ENCODE peak calls at places on chromosomes 3 and 15, in seven cellular contexts. Q, P, W, O, B, Z and N are unnamed samples.

GRCh38 chr15:48285329-48286214 is 45.7 kb upstream of the DUT start:
- DNase-seq in Q (peak; percentile 90), O (peak; percentile 93), W (peak; percentile 89), B (peak; percentile 29), Z (peak; percentile 74), P (peak; percentile 69), N (no peak)

GRCh38 chr15:82540984-82541431 is 751 bp upstream of the RPS17 start:
- DNase-seq in O (peak; percentile 23), Q (no peak), Z (peak; percentile 14), B (peak; percentile 35), W (no peak), P (no peak), N (peak; percentile 67)

GRCh38 chr15:76799760-76800159 is 105.4 kb downstream of the SCAPER start:
- DNase-seq in P (no peak), B (no peak), Q (no peak), O (no peak), W (peak; percentile 50), Z (peak; percentile 55), N (no peak)

GRCh38 chr3:43178891-43179366 is 73.0 kb upstream of the POMGNT2 start:
- DNase-seq in P (no peak), B (no peak), W (peak; percentile 99), O (peak; percentile 82), Z (no peak), Q (peak; percentile 83), N (no peak)

GRCh38 chr15:56965614-56966013 is 47.2 kb downstream of the TCF12 start:
- DNase-seq in Z (no peak), Q (no peak), O (no peak), W (no peak), B (no peak), P (no peak), N (no peak)

GRCh38 chr3:58164916-58165821 is 45.6 kb downstream of the DNASE1L3 start:
- DNase-seq in Q (no peak), B (peak; percentile 63), W (no peak), Z (peak; percentile 78), O (no peak), P (no peak), N (no peak)

GRCh38 chr3:25448750-25449684 is 21.0 kb downstream of the RARB start:
- DNase-seq in B (peak; percentile 96), Q (peak; percentile 69), Z (peak; percentile 82), O (peak; percentile 87), W (no peak), P (peak; percentile 92), N (peak; percentile 86)

GRCh38 chr3:194384569-194385001 is 14.5 kb downstream of the GP5 start:
- DNase-seq in O (no peak), Z (no peak), Q (no peak), B (no peak), P (peak; percentile 32), W (no peak), N (peak; percentile 40)

GRCh38 chr3:25097023-25097422 is 331.0 kb upstream of the RARB start:
- DNase-seq in P (no peak), W (no peak), B (peak; percentile 13), O (no peak), Z (peak; percentile 14), Q (no peak), N (no peak)

GRCh38 chr3:25696019-25696418 is 31.3 kb upstream of the TOP2B start:
- DNase-seq in W (no peak), O (no peak), Q (no peak), B (no peak), P (no peak), Z (no peak), N (peak; percentile 65)

GRCh38 chr3:40908612-40909011 is 290.7 kb upstream of the CTNNB1 start:
- DNase-seq in O (no peak), W (no peak), B (no peak), P (no peak), Z (no peak), Q (no peak), N (no peak)

GRCh38 chr3:186280737-186281136 is 81.3 kb downstream of the DGKG start:
- DNase-seq in Q (no peak), W (no peak), P (no peak), O (no peak), Z (no peak), B (no peak), N (no peak)

GRCh38 chr15:49706805-49707204 is 86.0 kb downstream of the DTWD1 start:
- DNase-seq in P (no peak), Z (no peak), B (no peak), W (no peak), Q (no peak), O (no peak), N (no peak)

GRCh38 chr3:117277816-117278215 is 568.2 kb downstream of the TUSC7 start:
- DNase-seq in W (no peak), Q (no peak), Z (no peak), P (no peak), O (no peak), B (no peak), N (no peak)

GRCh38 chr15:85623648-85624047 is 171.1 kb downstream of the KLHL25 start:
- DNase-seq in Z (peak; percentile 57), Q (no peak), P (no peak), O (no peak), W (peak; percentile 10), B (no peak), N (no peak)

GRCh38 chr15:85620321-85621044 is 174.2 kb downstream of the KLHL25 start:
- DNase-seq in O (no peak), Z (peak; percentile 84), Q (peak; percentile 54), P (no peak), B (no peak), W (no peak), N (no peak)

GRCh38 chr15:85622432-85622831 is 172.3 kb downstream of the KLHL25 start:
- DNase-seq in W (no peak), Q (no peak), Z (peak; percentile 88), P (no peak), B (no peak), O (no peak), N (no peak)

GRCh38 chr15:85618956-85619491 is 175.7 kb downstream of the KLHL25 start:
- DNase-seq in W (no peak), P (peak; percentile 92), Q (peak; percentile 96), B (no peak), Z (peak; percentile 98), O (peak; percentile 42), N (peak; percentile 70)

DNA sequence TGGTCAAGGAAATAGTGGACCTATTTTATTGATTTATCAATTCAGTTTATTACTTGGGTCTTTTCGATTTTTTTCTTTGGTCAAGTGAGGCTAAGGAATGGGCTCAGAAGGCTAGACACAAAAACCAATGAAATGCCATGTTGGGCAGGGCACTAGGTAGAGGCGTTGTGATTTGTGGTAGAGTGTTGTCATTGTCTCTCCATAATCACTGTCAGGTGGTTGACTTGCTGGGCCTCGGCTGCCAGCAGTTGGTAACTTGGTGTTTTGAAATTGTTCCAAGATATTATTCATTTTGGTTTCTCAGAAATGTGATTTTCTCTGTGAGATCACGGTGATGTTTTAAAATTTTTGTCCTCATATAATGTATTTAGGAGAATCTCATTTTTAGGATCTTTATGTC is 173.6 kb downstream of the KLHL25 start:
- DNase-seq in P (no peak), Q (no peak), B (no peak), Z (peak; percentile 45), W (no peak), O (no peak), N (no peak)
- H3K4me1 ChIP-seq in P (peaks cover 41% of the 10 kb centered on the region), Q (peaks cover 49% of the 10 kb centered on the region), B (peaks cover 47% of the 10 kb centered on the region), Z (peaks cover 64% of the 10 kb centered on the region), W (no peaks in the 10 kb centered on the region), O (peaks cover 16% of the 10 kb centered on the region), N (peaks cover 95% of the 10 kb centered on the region)

GRCh38 chr3:27324695-27325094 is 44.5 kb downstream of the NEK10 start:
- DNase-seq in Z (no peak), O (no peak), W (peak; percentile 27), B (no peak), P (no peak), Q (no peak), N (no peak)

GRCh38 chr3:27319847-27320526 is 49.2 kb downstream of the NEK10 start:
- DNase-seq in Z (no peak), P (peak; percentile 72), O (peak; percentile 28), Q (no peak), W (no peak), B (no peak), N (no peak)

GRCh38 chr3:27322634-27323033 is 46.5 kb downstream of the NEK10 start:
- DNase-seq in P (no peak), B (no peak), W (no peak), Z (no peak), O (no peak), Q (no peak), N (no peak)

GRCh38 chr3:27325419-27325818 is 43.8 kb downstream of the NEK10 start:
- DNase-seq in W (no peak), O (no peak), Z (no peak), P (no peak), Q (no peak), B (no peak), N (no peak)

DNA sequence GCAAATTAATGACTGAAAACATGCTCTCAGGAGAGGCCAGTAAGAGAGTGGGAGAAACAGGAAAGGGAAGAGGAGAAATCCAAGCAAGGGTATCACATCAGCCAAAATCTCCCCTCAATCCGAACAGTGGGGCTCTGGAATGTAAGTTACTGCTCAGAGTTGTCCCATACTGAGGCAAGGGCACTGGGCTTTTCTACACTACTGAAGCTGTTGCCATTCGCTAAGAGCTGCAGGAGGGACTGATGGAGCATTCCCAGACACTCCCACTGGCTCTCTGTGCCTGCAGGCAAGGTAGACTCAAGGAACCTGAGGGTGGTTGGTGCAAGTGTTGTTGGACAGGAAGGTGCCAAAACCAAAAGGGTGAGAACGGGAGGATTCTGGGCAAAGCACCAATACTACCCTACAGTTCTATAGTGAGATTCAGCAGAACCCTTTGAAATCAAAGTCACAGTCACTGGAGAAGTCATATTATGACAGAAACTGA is 46.1 kb downstream of the NEK10 start:
- DNase-seq in W (no peak), P (no peak), B (no peak), Q (no peak), O (no peak), Z (no peak), N (no peak)
- TF ChIP-seq CTCF in W (no peak), P (no peak), B (no peak), Q (no peak), O (no peak), Z (no peak), N (no peak)

DNA sequence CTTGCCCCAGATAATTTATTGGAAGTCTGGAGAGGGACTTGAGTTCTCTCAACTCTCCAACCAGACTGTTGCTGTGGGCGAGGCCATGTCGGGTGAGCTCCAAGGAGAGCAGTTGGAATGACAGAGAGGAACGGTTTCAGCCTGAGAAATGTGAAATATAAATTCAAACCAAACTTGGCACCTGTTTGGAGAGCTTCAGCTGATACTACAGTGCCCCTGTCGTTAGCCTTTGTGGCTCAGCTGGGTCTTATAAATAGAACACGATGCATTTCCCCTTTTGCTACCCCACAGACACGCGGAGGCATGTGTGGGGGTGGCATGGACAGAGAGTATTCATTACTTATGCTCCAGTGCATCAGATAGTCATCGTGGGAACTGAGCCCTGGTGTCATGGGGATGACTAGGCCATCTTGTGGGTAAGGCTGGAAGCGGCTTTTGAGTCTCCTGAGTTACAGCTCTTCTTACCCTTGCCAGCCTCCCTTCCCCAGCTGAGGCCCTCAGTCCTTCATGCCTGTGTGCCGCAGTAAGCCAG is 15.6 kb downstream of the SMAD3 start:
- DNase-seq in O (no peak), Q (peak; percentile 32), Z (peak; percentile 90), P (no peak), B (peak; percentile 33), W (peak; percentile 43), N (peak; percentile 83)
- H3K4me1 ChIP-seq in O (peaks cover 71% of the 10 kb centered on the region), Q (peaks cover 81% of the 10 kb centered on the region), Z (peaks cover 73% of the 10 kb centered on the region), P (peaks cover 41% of the 10 kb centered on the region), B (peaks cover 96% of the 10 kb centered on the region), W (peaks cover 79% of the 10 kb centered on the region), N (peaks cover 86% of the 10 kb centered on the region)

DNA sequence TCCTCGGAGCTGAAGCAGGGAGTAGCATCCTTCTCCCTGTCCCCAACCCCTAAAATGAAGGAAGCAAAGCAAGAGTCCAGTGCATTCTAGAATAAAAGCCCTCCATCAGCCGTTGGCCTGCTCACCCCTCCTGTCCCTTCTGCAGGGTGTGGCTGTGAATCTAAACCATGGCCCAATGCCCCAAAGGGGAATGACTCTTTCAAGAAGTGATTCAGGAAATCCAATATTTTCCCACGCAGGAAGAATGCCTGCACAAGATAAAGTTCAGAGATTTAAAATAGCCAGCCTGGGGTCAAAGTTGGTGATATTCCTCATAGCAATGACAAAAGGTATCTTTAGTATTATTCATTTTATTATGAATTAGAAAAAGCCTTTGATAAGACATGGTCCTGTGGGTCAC is 38.5 kb downstream of the SLCO2A1 start:
- DNase-seq in B (no peak), O (no peak), Q (peak; percentile 41), P (no peak), Z (no peak), W (peak; percentile 26), N (no peak)
- TF ChIP-seq CTCF in B (no peak), O (no peak), Q (no peak), P (no peak), Z (no peak), W (no peak), N (no peak)